ENCODE peak calls at places on chromosome 1, in eight cellular contexts. P, Z, Q, Y, R, B, K and O are unnamed samples.

GRCh38 chr1:99327357-99327756 is 63.1 kb downstream of the PLPPR4 start:
- DNase-seq in P (no peak), Z (no peak), Q (no peak), Y (no peak), R (no peak), B (no peak), K (no peak), O (no peak)

GRCh38 chr1:109548321-109549267 is at the start of gene GNAI3:
- DNase-seq in P (peak; percentile 94), Z (peak; percentile 96), Q (peak; percentile 95), Y (peak; percentile 99), R (peak; percentile 96), B (peak; percentile 94), K (peak; percentile 93), O (peak; percentile 95)

GRCh38 chr1:9293512-9294439 is 1.1 kb downstream of the SPSB1 start:
- DNase-seq in P (peak; percentile 80), Z (peak; percentile 42), Q (peak; percentile 50), Y (peak; percentile 55), R (peak; percentile 60), B (peak; percentile 20), K (peak; percentile 56), O (peak; percentile 43)

GRCh38 chr1:159849972-159850371 is 12.5 kb downstream of the VSIG8 start:
- DNase-seq in P (no peak), Z (peak; percentile 35), Q (no peak), Y (no peak), R (no peak), B (no peak), K (no peak), O (no peak)

GRCh38 chr1:92900539-92900938 is 60.7 kb downstream of the DIPK1A start:
- DNase-seq in P (no peak), Z (no peak), Q (no peak), Y (no peak), R (no peak), B (no peak), K (no peak), O (no peak)

GRCh38 chr1:12386130-12386529 is 156.3 kb downstream of the VPS13D start:
- DNase-seq in P (no peak), Z (no peak), Q (no peak), Y (no peak), R (peak; percentile 5), B (no peak), K (no peak), O (no peak)

GRCh38 chr1:67850151-67850551 is 16.9 kb upstream of the GNG12 start:
- DNase-seq in P (no peak), Z (peak; percentile 66), Q (peak; percentile 37), Y (no peak), R (peak; percentile 4), B (no peak), K (no peak), O (peak; percentile 18)

GRCh38 chr1:54559771-54560231 is 11.8 kb downstream of the ACOT11 start:
- DNase-seq in P (peak; percentile 34), Z (no peak), Q (no peak), Y (no peak), R (no peak), B (peak; percentile 98), K (no peak), O (no peak)

GRCh38 chr1:97820470-97821188 is 100.2 kb downstream of the DPYD start:
- DNase-seq in P (no peak), Z (peak; percentile 63), Q (peak; percentile 40), Y (no peak), R (peak; percentile 23), B (no peak), K (no peak), O (no peak)
- TF ChIP-seq CTCF in P (no peak), Z (peak; percentile 56), Q (peak; percentile 65), Y (peak; percentile 46), R (peak; percentile 44), B (peak; percentile 9), K (no peak), O (peak; percentile 38)

GRCh38 chr1:21864730-21865129 is 52.7 kb downstream of the LDLRAD2 start:
- DNase-seq in P (no peak), Z (no peak), Q (no peak), Y (no peak), R (no peak), B (no peak), K (no peak), O (no peak)

GRCh38 chr1:21866629-21867009 is 54.6 kb downstream of the LDLRAD2 start:
- DNase-seq in P (no peak), Z (no peak), Q (peak; percentile 12), Y (no peak), R (no peak), B (no peak), K (no peak), O (no peak)

GRCh38 chr1:21863981-21864380 is 51.9 kb downstream of the LDLRAD2 start:
- DNase-seq in P (no peak), Z (no peak), Q (no peak), Y (no peak), R (no peak), B (no peak), K (no peak), O (no peak)

GRCh38 chr1:21865609-21865942 is 53.5 kb downstream of the LDLRAD2 start:
- DNase-seq in P (no peak), Z (no peak), Q (no peak), Y (peak; percentile 54), R (no peak), B (no peak), K (peak; percentile 24), O (no peak)

DNA sequence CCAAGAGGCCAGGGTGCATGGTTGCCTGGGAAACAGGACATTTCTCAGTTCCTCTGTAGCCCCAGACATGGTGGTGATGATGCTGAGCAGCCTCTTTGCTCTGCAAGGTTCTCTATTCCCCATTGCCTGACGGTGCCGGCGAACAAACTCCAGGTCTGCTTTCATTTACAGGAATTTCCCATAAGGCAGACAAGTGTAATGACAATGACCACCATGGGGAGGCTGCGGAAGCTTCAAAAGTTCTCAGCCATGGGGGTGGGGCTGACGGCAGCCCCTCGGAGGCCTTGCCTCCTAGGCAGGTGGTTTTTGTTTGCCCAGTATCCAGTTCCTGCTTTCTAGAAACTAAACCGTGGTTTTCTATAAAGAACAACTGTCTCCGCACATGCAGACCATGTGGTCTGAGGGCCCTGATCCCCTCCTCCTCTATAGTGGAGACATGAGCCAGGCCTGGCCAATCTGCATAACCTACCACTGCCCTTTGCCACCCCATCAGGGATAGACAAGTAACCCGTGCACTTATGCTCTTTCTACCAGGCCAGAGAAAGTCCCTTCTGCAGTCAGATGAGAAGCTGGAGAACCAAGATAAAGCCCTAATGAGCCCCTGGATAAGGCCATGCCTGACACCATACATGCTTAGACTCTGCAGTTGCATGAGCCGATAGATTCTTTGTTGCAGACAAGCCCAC is 54.0 kb downstream of the LDLRAD2 start:
- DNase-seq in P (no peak), Z (no peak), Q (no peak), Y (peak; percentile 52), R (peak; percentile 73), B (peak; percentile 40), K (peak; percentile 27), O (peak; percentile 84)
- TF ChIP-seq CTCF in P (no peak), Z (no peak), Q (no peak), Y (no peak), R (peak; percentile 20), B (peak; percentile 37), K (no peak), O (no peak)

GRCh38 chr1:214505134-214505533 is 46.3 kb downstream of the PTPN14 start:
- DNase-seq in P (no peak), Z (no peak), Q (no peak), Y (no peak), R (no peak), B (no peak), K (no peak), O (no peak)
- TF ChIP-seq CTCF in P (no peak), Z (no peak), Q (no peak), Y (no peak), R (no peak), B (no peak), K (no peak), O (no peak)

GRCh38 chr1:195934839-195935557 is 673.2 kb downstream of the KCNT2 start:
- DNase-seq in P (no peak), Z (no peak), Q (no peak), Y (no peak), R (no peak), B (no peak), K (no peak), O (no peak)

GRCh38 chr1:195941314-195941713 is 666.9 kb downstream of the KCNT2 start:
- DNase-seq in P (no peak), Z (no peak), Q (no peak), Y (no peak), R (no peak), B (no peak), K (no peak), O (no peak)

GRCh38 chr1:195939844-195940243 is 668.4 kb downstream of the KCNT2 start:
- DNase-seq in P (no peak), Z (no peak), Q (no peak), Y (no peak), R (no peak), B (no peak), K (no peak), O (no peak)
- TF ChIP-seq CTCF in P (no peak), Z (no peak), Q (no peak), Y (no peak), R (no peak), B (peak; percentile 52), K (no peak), O (no peak)

GRCh38 chr1:3270403-3271245 is 183.8 kb upstream of the ARHGEF16 start:
- DNase-seq in P (no peak), Z (no peak), Q (no peak), Y (no peak), R (no peak), B (no peak), K (no peak), O (no peak)
- TF ChIP-seq CTCF in P (no peak), Z (no peak), Q (no peak), Y (no peak), R (no peak), B (no peak), K (no peak), O (no peak)

DNA sequence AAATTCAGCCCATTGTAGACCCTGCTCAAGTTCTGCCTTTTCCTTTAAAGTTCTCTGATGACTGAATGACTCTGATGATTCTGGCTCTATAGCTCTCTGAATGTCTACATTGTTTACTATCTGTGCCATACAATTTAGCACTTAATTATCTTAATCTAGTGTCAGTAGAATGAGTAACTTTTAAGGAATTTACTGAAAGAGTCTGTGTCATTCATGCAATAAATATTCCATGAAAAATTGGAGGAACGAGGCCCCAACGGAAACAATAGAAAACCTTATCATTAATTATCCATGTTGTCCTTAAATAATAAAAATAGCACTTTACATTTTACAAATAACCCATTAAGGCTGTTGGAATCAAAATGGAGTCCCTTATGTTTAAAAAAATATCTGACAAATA is 77.8 kb downstream of the SLC44A5 start:
- DNase-seq in P (no peak), Z (no peak), Q (no peak), Y (no peak), R (no peak), B (no peak), K (no peak), O (no peak)
- TF ChIP-seq CTCF in P (no peak), Z (no peak), Q (no peak), Y (no peak), R (no peak), B (no peak), K (no peak), O (no peak)

DNA sequence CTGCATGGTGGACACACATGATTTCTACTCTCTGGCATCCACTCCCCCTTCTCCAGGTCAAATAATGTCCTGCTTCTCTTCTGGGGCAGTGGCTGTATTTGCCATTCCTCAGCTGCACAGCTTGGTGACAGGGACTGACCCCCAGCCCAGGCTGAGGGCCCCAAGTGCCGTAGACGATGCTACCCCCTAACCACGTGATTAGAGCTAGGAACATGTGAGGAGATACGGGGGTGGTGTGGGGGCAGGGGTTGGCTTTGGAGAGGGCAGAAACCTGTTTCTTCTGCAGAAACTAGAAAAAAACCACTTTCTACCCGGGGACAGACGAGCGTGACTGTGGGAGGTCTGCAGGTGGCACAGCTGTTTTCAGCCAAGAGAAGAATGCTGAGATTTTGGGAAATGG is 192.4 kb downstream of the SIPA1L2 start:
- DNase-seq in P (no peak), Z (no peak), Q (no peak), Y (no peak), R (no peak), B (no peak), K (no peak), O (no peak)
- TF ChIP-seq CTCF in P (no peak), Z (no peak), Q (no peak), Y (no peak), R (no peak), B (no peak), K (no peak), O (no peak)